ENCODE peak calls at places on chromosomes 12 and 14, in four cellular contexts. P, X, W and I are unnamed samples.

GRCh38 chr12:79690156-79690605 is 583 bp downstream of the PAWR start:
- DNase-seq in P (peak; percentile 39), W (peak; percentile 85), X (no peak), I (no peak)

GRCh38 chr14:71242237-71242748 is 335.0 kb downstream of the PCNX1 start:
- DNase-seq in X (peak; percentile 86), W (no peak), P (no peak), I (no peak)

GRCh38 chr14:96844857-96845570 is 47.8 kb downstream of the VRK1 start:
- DNase-seq in P (no peak), X (no peak), W (no peak), I (no peak)

GRCh38 chr14:92635031-92635430 is 113.4 kb downstream of the LGMN start:
- DNase-seq in W (peak; percentile 60), P (no peak), X (no peak), I (no peak)

GRCh38 chr14:103788086-103788485 is 59.3 kb downstream of the PPP1R13B start:
- DNase-seq in X (no peak), W (no peak), P (no peak), I (no peak)

GRCh38 chr12:73220951-73221350 is 948.8 kb downstream of the TRHDE start:
- DNase-seq in W (no peak), P (no peak), X (no peak), I (no peak)

GRCh38 chr12:116502989-116503496 is 56.1 kb upstream of the MAP1LC3B2 start:
- DNase-seq in X (no peak), W (no peak), P (no peak), I (no peak)

GRCh38 chr14:88729159-88729558 is 63.6 kb downstream of the EML5 start:
- DNase-seq in X (no peak), P (no peak), W (no peak), I (no peak)

GRCh38 chr12:69583203-69583602 is 2.1 kb upstream of the CCT2 start:
- DNase-seq in P (no peak), W (no peak), X (no peak), I (no peak)

GRCh38 chr14:101469382-101470251 is 91.7 kb upstream of the DIO3 start:
- DNase-seq in X (no peak), P (no peak), W (peak; percentile 68), I (no peak)

GRCh38 chr14:100281286-100282082 is 24.8 kb downstream of the SLC25A29 start:
- DNase-seq in W (no peak), X (no peak), P (no peak), I (no peak)

GRCh38 chr12:31020385-31021166 is 53.1 kb upstream of the DDX11 start:
- DNase-seq in P (no peak), W (peak; percentile 65), X (no peak), I (no peak)

GRCh38 chr12:54286042-54286931 is 5.8 kb downstream of the HNRNPA1 start:
- DNase-seq in X (peak; percentile 60), P (no peak), W (no peak), I (no peak)

GRCh38 chr12:32159925-32160324 is 53.3 kb downstream of the BICD1 start:
- DNase-seq in X (peak; percentile 29), P (no peak), W (no peak), I (no peak)

GRCh38 chr14:64421166-64421565 is 33.0 kb downstream of the MTHFD1 start:
- DNase-seq in X (peak; percentile 65), W (no peak), P (no peak), I (no peak)

GRCh38 chr12:108194585-108194984 is 65.5 kb downstream of the WSCD2 start:
- DNase-seq in X (no peak), P (no peak), W (no peak), I (no peak)

GRCh38 chr14:94145902-94146527 is 16.6 kb upstream of the IFI27L2 start:
- DNase-seq in P (no peak), X (no peak), W (no peak), I (no peak)

GRCh38 chr14:92397140-92397815 is 74.3 kb downstream of the SLC24A4 start:
- DNase-seq in W (no peak), X (peak; percentile 8), P (no peak), I (no peak)

GRCh38 chr14:98077176-98077575 is 1194.8 kb downstream of the BCL11B start:
- DNase-seq in W (no peak), P (no peak), X (no peak), I (no peak)

GRCh38 chr12:93181396-93181965 is 196.2 kb upstream of the NUDT4 start:
- DNase-seq in P (no peak), X (no peak), W (no peak), I (no peak)

GRCh38 chr12:14756331-14757143 is 46.7 kb downstream of the WBP11 start:
- DNase-seq in X (peak; percentile 44), P (no peak), W (no peak), I (no peak)

GRCh38 chr12:95083938-95084337 is 10.5 kb upstream of the NR2C1 start:
- DNase-seq in W (no peak), X (peak; percentile 94), P (no peak), I (no peak)

GRCh38 chr12:55745361-55746146 is 2.6 kb downstream of the GDF11 start:
- DNase-seq in W (no peak), X (no peak), P (no peak), I (no peak)

GRCh38 chr12:122840580-122841513 is 5.6 kb downstream of the HIP1R start:
- DNase-seq in P (no peak), W (peak; percentile 68), X (no peak), I (no peak)

GRCh38 chr12:121602766-121603165 is 21.9 kb upstream of the KDM2B start:
- DNase-seq in W (no peak), P (no peak), X (no peak), I (no peak)

GRCh38 chr12:101908395-101908794 is 31.0 kb downstream of the DRAM1 start:
- DNase-seq in P (no peak), X (no peak), W (no peak), I (no peak)

GRCh38 chr14:73269729-73270651 is 32.7 kb downstream of the PAPLN start:
- DNase-seq in P (peak; percentile 43), W (peak; percentile 89), X (peak; percentile 33), I (peak; percentile 83)

GRCh38 chr14:53610947-53611346 is 345.7 kb downstream of the BMP4 start:
- DNase-seq in W (no peak), P (no peak), X (no peak), I (no peak)